ENCODE peak calls at places on chromosomes 3 and 15, in eight cellular contexts. J, C, H, F, B, A, D and Q are unnamed samples.

GRCh38 chr3:195441971-195442572 is 748 bp downstream of the ACAP2 start:
- DNase-seq in J (peak), C (no peak), H (no peak), F (peak), B (peak), A (no peak), D (peak), Q (peak)

GRCh38 chr3:33313331-33313730 is 36.1 kb downstream of the FBXL2 start:
- DNase-seq in J (peak), C (no peak), H (no peak), F (no peak), B (peak), A (no peak), D (no peak), Q (no peak)

GRCh38 chr15:56821721-56822425 is 88.6 kb upstream of the ZNF280D start:
- DNase-seq in J (peak), C (peak), H (peak), F (peak), B (peak), A (peak), D (peak), Q (peak)

GRCh38 chr3:129313415-129313982 is 34.8 kb downstream of the HMCES start:
- DNase-seq in J (peak), C (no peak), H (no peak), F (no peak), B (peak), A (no peak), D (no peak), Q (peak)

GRCh38 chr3:64650096-64650622 is 37.6 kb downstream of the ADAMTS9 start:
- DNase-seq in J (no peak), C (no peak), H (peak), F (no peak), B (no peak), A (no peak), D (no peak), Q (no peak)

GRCh38 chr15:38705421-38706219 is 141.0 kb upstream of the RASGRP1 start:
- DNase-seq in J (no peak), C (no peak), H (no peak), F (no peak), B (no peak), A (no peak), D (no peak), Q (no peak)

GRCh38 chr15:89587955-89588354 is 12.7 kb downstream of the TICRR start:
- DNase-seq in J (peak), C (no peak), H (no peak), F (no peak), B (peak), A (no peak), D (no peak), Q (no peak)

GRCh38 chr15:81302605-81303204 is 21.2 kb downstream of the STARD5 start:
- DNase-seq in J (no peak), C (no peak), H (no peak), F (no peak), B (no peak), A (no peak), D (no peak), Q (peak)

GRCh38 chr3:24944803-24945202 is 450.2 kb upstream of the THRB start:
- DNase-seq in J (no peak), C (no peak), H (no peak), F (no peak), B (no peak), A (no peak), D (no peak), Q (no peak)